ENCODE peak calls at places on chromosomes 4 and X, in seven cellular contexts. One of them, this sample, is unnamed.

GRCh38 chrX:51891821-51892551 is 1.4 kb upstream of the MAGED1 start:
- DNase-seq in endothelial cell: peak; percentile 10
- DNase-seq in NCI-H526: peak; percentile 3
- DNase-seq in NCI-H1105 treated with DMSO at 0.1 percent for 48 hours: peak; percentile 1
- DNase-seq in NCI-H446: no peak
- DNase-seq in dermis microvascular lymphatic vessel endothelial cell: peak; percentile 37
- DNase-seq in RPMI7951: peak; percentile 96
- DNase-seq in this sample: no peak

GRCh38 chrX:119763175-119763574 is 4.8 kb downstream of the SOWAHD start:
- DNase-seq in endothelial cell: no peak
- DNase-seq in NCI-H526: no peak
- DNase-seq in NCI-H1105 treated with DMSO at 0.1 percent for 48 hours: no peak
- DNase-seq in NCI-H446: no peak
- DNase-seq in dermis microvascular lymphatic vessel endothelial cell: no peak
- DNase-seq in RPMI7951: peak; percentile 75
- DNase-seq in this sample: no peak

GRCh38 chr4:1309261-1310010 is 19.7 kb downstream of the MAEA start:
- DNase-seq in endothelial cell: peak; percentile 77
- DNase-seq in NCI-H526: peak; percentile 32
- DNase-seq in NCI-H1105 treated with DMSO at 0.1 percent for 48 hours: no peak
- DNase-seq in NCI-H446: no peak
- DNase-seq in dermis microvascular lymphatic vessel endothelial cell: peak; percentile 65
- DNase-seq in RPMI7951: peak; percentile 84
- DNase-seq in this sample: no peak

GRCh38 chrX:131762802-131763234 is 218.9 kb downstream of the OR13H1 start:
- DNase-seq in endothelial cell: peak; percentile 3
- DNase-seq in NCI-H526: no peak
- DNase-seq in NCI-H1105 treated with DMSO at 0.1 percent for 48 hours: no peak
- DNase-seq in NCI-H446: no peak
- DNase-seq in dermis microvascular lymphatic vessel endothelial cell: no peak
- DNase-seq in RPMI7951: peak; percentile 27
- DNase-seq in this sample: peak; percentile 15

GRCh38 chr4:142519342-142519741 is 326.8 kb downstream of the INPP4B start:
- DNase-seq in endothelial cell: no peak
- DNase-seq in NCI-H526: no peak
- DNase-seq in NCI-H1105 treated with DMSO at 0.1 percent for 48 hours: no peak
- DNase-seq in NCI-H446: no peak
- DNase-seq in dermis microvascular lymphatic vessel endothelial cell: no peak
- DNase-seq in RPMI7951: no peak
- DNase-seq in this sample: no peak

GRCh38 chr4:89000844-89001360 is 56.1 kb downstream of the FAM13A start:
- DNase-seq in endothelial cell: no peak
- DNase-seq in NCI-H526: peak; percentile 62
- DNase-seq in NCI-H1105 treated with DMSO at 0.1 percent for 48 hours: peak; percentile 90
- DNase-seq in NCI-H446: peak; percentile 71
- DNase-seq in dermis microvascular lymphatic vessel endothelial cell: peak; percentile 72
- DNase-seq in RPMI7951: peak; percentile 79
- DNase-seq in this sample: peak; percentile 36

GRCh38 chr4:7648813-7649395 is 214.2 kb upstream of the PSAPL1 start:
- DNase-seq in endothelial cell: no peak
- DNase-seq in NCI-H526: no peak
- DNase-seq in NCI-H1105 treated with DMSO at 0.1 percent for 48 hours: no peak
- DNase-seq in NCI-H446: no peak
- DNase-seq in dermis microvascular lymphatic vessel endothelial cell: no peak
- DNase-seq in RPMI7951: peak; percentile 39
- DNase-seq in this sample: no peak

GRCh38 chr4:151865327-151865726 is 104.5 kb upstream of the GATB start:
- DNase-seq in endothelial cell: no peak
- DNase-seq in NCI-H526: no peak
- DNase-seq in NCI-H1105 treated with DMSO at 0.1 percent for 48 hours: no peak
- DNase-seq in NCI-H446: no peak
- DNase-seq in dermis microvascular lymphatic vessel endothelial cell: no peak
- DNase-seq in RPMI7951: no peak
- DNase-seq in this sample: no peak

GRCh38 chr4:72820107-72820506 is 249.4 kb downstream of the COX18 start:
- DNase-seq in endothelial cell: no peak
- DNase-seq in NCI-H526: no peak
- DNase-seq in NCI-H1105 treated with DMSO at 0.1 percent for 48 hours: no peak
- DNase-seq in NCI-H446: no peak
- DNase-seq in dermis microvascular lymphatic vessel endothelial cell: no peak
- DNase-seq in RPMI7951: no peak
- DNase-seq in this sample: no peak

This sample was measured in DMS 273 treated with DMSO at 0.1 percent for 48 hours.